ENCODE peak calls at places on chromosome X, in six cellular contexts. One of them, this sample, is unnamed.

GRCh38 chrX:120205816-120206753 is 44.5 kb upstream of the ZBTB33 start:
- DNase-seq in CD8-positive, alpha-beta memory T cell: no peak
- DNase-seq in T follicular helper cell: no peak
- DNase-seq in SIG-M5: no peak
- DNase-seq in GM06990: no peak
- DNase-seq in activated CD4-positive, alpha-beta memory T cell treated with anti-CD3 and anti-CD28 coated beads, Interleukin-2, amount 10 ng/mL, durations not matched to agents 7 days and 5 days: no peak
- DNase-seq in this sample: no peak

GRCh38 chrX:80648023-80648422 is 161.7 kb downstream of the BRWD3 start:
- DNase-seq in GM06990: no peak
- DNase-seq in SIG-M5: no peak
- DNase-seq in T follicular helper cell: no peak
- DNase-seq in activated CD4-positive, alpha-beta memory T cell treated with anti-CD3 and anti-CD28 coated beads, Interleukin-2, amount 10 ng/mL, durations not matched to agents 7 days and 5 days: no peak
- DNase-seq in CD8-positive, alpha-beta memory T cell: no peak
- DNase-seq in this sample: peak; percentile 22

GRCh38 chrX:40933132-40934078 is 151.8 kb upstream of the USP9X start:
- DNase-seq in GM06990: no peak
- DNase-seq in T follicular helper cell: no peak
- DNase-seq in activated CD4-positive, alpha-beta memory T cell treated with anti-CD3 and anti-CD28 coated beads, Interleukin-2, amount 10 ng/mL, durations not matched to agents 7 days and 5 days: no peak
- DNase-seq in CD8-positive, alpha-beta memory T cell: peak; percentile 9
- DNase-seq in SIG-M5: no peak
- DNase-seq in this sample: peak; percentile 36

GRCh38 chrX:56745019-56745418 is 16.0 kb downstream of the NBDY start:
- DNase-seq in CD8-positive, alpha-beta memory T cell: no peak
- DNase-seq in GM06990: no peak
- DNase-seq in T follicular helper cell: no peak
- DNase-seq in activated CD4-positive, alpha-beta memory T cell treated with anti-CD3 and anti-CD28 coated beads, Interleukin-2, amount 10 ng/mL, durations not matched to agents 7 days and 5 days: no peak
- DNase-seq in SIG-M5: no peak
- DNase-seq in this sample: peak; percentile 75

GRCh38 chrX:50638123-50638522 is 167.5 kb upstream of the DGKK start:
- DNase-seq in activated CD4-positive, alpha-beta memory T cell treated with anti-CD3 and anti-CD28 coated beads, Interleukin-2, amount 10 ng/mL, durations not matched to agents 7 days and 5 days: no peak
- DNase-seq in SIG-M5: no peak
- DNase-seq in T follicular helper cell: no peak
- DNase-seq in GM06990: no peak
- DNase-seq in CD8-positive, alpha-beta memory T cell: no peak
- DNase-seq in this sample: no peak

GRCh38 chrX:105745863-105746262 is 76.5 kb upstream of the NRK start:
- DNase-seq in SIG-M5: no peak
- DNase-seq in T follicular helper cell: no peak
- DNase-seq in GM06990: no peak
- DNase-seq in CD8-positive, alpha-beta memory T cell: no peak
- DNase-seq in activated CD4-positive, alpha-beta memory T cell treated with anti-CD3 and anti-CD28 coated beads, Interleukin-2, amount 10 ng/mL, durations not matched to agents 7 days and 5 days: no peak
- DNase-seq in this sample: no peak

GRCh38 chrX:100648601-100649417 is 4.8 kb downstream of the SRPX2 start:
- DNase-seq in activated CD4-positive, alpha-beta memory T cell treated with anti-CD3 and anti-CD28 coated beads, Interleukin-2, amount 10 ng/mL, durations not matched to agents 7 days and 5 days: no peak
- DNase-seq in T follicular helper cell: no peak
- DNase-seq in SIG-M5: no peak
- DNase-seq in GM06990: no peak
- DNase-seq in CD8-positive, alpha-beta memory T cell: no peak
- DNase-seq in this sample: no peak

GRCh38 chrX:103818844-103819243 is 13.2 kb downstream of the RAB9B start:
- DNase-seq in GM06990: no peak
- DNase-seq in SIG-M5: no peak
- DNase-seq in activated CD4-positive, alpha-beta memory T cell treated with anti-CD3 and anti-CD28 coated beads, Interleukin-2, amount 10 ng/mL, durations not matched to agents 7 days and 5 days: no peak
- DNase-seq in T follicular helper cell: no peak
- DNase-seq in CD8-positive, alpha-beta memory T cell: no peak
- DNase-seq in this sample: peak; percentile 5

GRCh38 chrX:44157858-44158257 is 184.7 kb upstream of the NDP start:
- DNase-seq in SIG-M5: no peak
- DNase-seq in CD8-positive, alpha-beta memory T cell: no peak
- DNase-seq in activated CD4-positive, alpha-beta memory T cell treated with anti-CD3 and anti-CD28 coated beads, Interleukin-2, amount 10 ng/mL, durations not matched to agents 7 days and 5 days: no peak
- DNase-seq in T follicular helper cell: no peak
- DNase-seq in GM06990: no peak
- DNase-seq in this sample: no peak

GRCh38 chrX:39814391-39814790 is 283.4 kb downstream of the BCOR start:
- DNase-seq in GM06990: no peak
- DNase-seq in SIG-M5: no peak
- DNase-seq in T follicular helper cell: peak; percentile 15
- DNase-seq in CD8-positive, alpha-beta memory T cell: peak; percentile 43
- DNase-seq in activated CD4-positive, alpha-beta memory T cell treated with anti-CD3 and anti-CD28 coated beads, Interleukin-2, amount 10 ng/mL, durations not matched to agents 7 days and 5 days: peak; percentile 54
- DNase-seq in this sample: no peak

GRCh38 chrX:39613997-39614679 is 483.6 kb downstream of the BCOR start:
- DNase-seq in GM06990: peak; percentile 38
- DNase-seq in T follicular helper cell: no peak
- DNase-seq in CD8-positive, alpha-beta memory T cell: no peak
- DNase-seq in activated CD4-positive, alpha-beta memory T cell treated with anti-CD3 and anti-CD28 coated beads, Interleukin-2, amount 10 ng/mL, durations not matched to agents 7 days and 5 days: peak; percentile 37
- DNase-seq in SIG-M5: no peak
- DNase-seq in this sample: no peak

GRCh38 chrX:155179343-155179997 is 36.8 kb upstream of the VBP1 start:
- DNase-seq in CD8-positive, alpha-beta memory T cell: no peak
- DNase-seq in activated CD4-positive, alpha-beta memory T cell treated with anti-CD3 and anti-CD28 coated beads, Interleukin-2, amount 10 ng/mL, durations not matched to agents 7 days and 5 days: no peak
- DNase-seq in GM06990: no peak
- DNase-seq in SIG-M5: no peak
- DNase-seq in T follicular helper cell: no peak
- DNase-seq in this sample: no peak

GRCh38 chrX:153736871-153737441 is 12.3 kb downstream of the ABCD1 start:
- DNase-seq in T follicular helper cell: no peak
- DNase-seq in SIG-M5: no peak
- DNase-seq in activated CD4-positive, alpha-beta memory T cell treated with anti-CD3 and anti-CD28 coated beads, Interleukin-2, amount 10 ng/mL, durations not matched to agents 7 days and 5 days: no peak
- DNase-seq in CD8-positive, alpha-beta memory T cell: no peak
- DNase-seq in GM06990: no peak
- DNase-seq in this sample: no peak

GRCh38 chrX:11887175-11887574 is 129.1 kb downstream of the MSL3 start:
- DNase-seq in activated CD4-positive, alpha-beta memory T cell treated with anti-CD3 and anti-CD28 coated beads, Interleukin-2, amount 10 ng/mL, durations not matched to agents 7 days and 5 days: no peak
- DNase-seq in SIG-M5: no peak
- DNase-seq in GM06990: no peak
- DNase-seq in T follicular helper cell: no peak
- DNase-seq in CD8-positive, alpha-beta memory T cell: no peak
- DNase-seq in this sample: no peak

GRCh38 chrX:70504772-70505450 is 60.3 kb downstream of the DLG3 start:
- DNase-seq in activated CD4-positive, alpha-beta memory T cell treated with anti-CD3 and anti-CD28 coated beads, Interleukin-2, amount 10 ng/mL, durations not matched to agents 7 days and 5 days: peak; percentile 52
- DNase-seq in CD8-positive, alpha-beta memory T cell: no peak
- DNase-seq in T follicular helper cell: no peak
- DNase-seq in SIG-M5: no peak
- DNase-seq in GM06990: no peak
- DNase-seq in this sample: no peak

GRCh38 chrX:70089575-70090297 is 27.5 kb downstream of the OTUD6A start:
- DNase-seq in GM06990: no peak
- DNase-seq in T follicular helper cell: no peak
- DNase-seq in activated CD4-positive, alpha-beta memory T cell treated with anti-CD3 and anti-CD28 coated beads, Interleukin-2, amount 10 ng/mL, durations not matched to agents 7 days and 5 days: no peak
- DNase-seq in CD8-positive, alpha-beta memory T cell: no peak
- DNase-seq in SIG-M5: no peak
- DNase-seq in this sample: no peak

GRCh38 chrX:12080265-12080664 is 58.0 kb upstream of the FRMPD4 start:
- DNase-seq in activated CD4-positive, alpha-beta memory T cell treated with anti-CD3 and anti-CD28 coated beads, Interleukin-2, amount 10 ng/mL, durations not matched to agents 7 days and 5 days: no peak
- DNase-seq in SIG-M5: no peak
- DNase-seq in T follicular helper cell: no peak
- DNase-seq in GM06990: no peak
- DNase-seq in CD8-positive, alpha-beta memory T cell: no peak
- DNase-seq in this sample: peak; percentile 6

GRCh38 chrX:143663755-143664154 is 27.9 kb upstream of the SLITRK4 start:
- DNase-seq in GM06990: no peak
- DNase-seq in SIG-M5: no peak
- DNase-seq in T follicular helper cell: no peak
- DNase-seq in activated CD4-positive, alpha-beta memory T cell treated with anti-CD3 and anti-CD28 coated beads, Interleukin-2, amount 10 ng/mL, durations not matched to agents 7 days and 5 days: no peak
- DNase-seq in CD8-positive, alpha-beta memory T cell: no peak
- DNase-seq in this sample: no peak

GRCh38 chrX:45903781-45904201 is 641.4 kb downstream of the ZNF674 start:
- DNase-seq in T follicular helper cell: no peak
- DNase-seq in SIG-M5: no peak
- DNase-seq in CD8-positive, alpha-beta memory T cell: no peak
- DNase-seq in GM06990: no peak
- DNase-seq in activated CD4-positive, alpha-beta memory T cell treated with anti-CD3 and anti-CD28 coated beads, Interleukin-2, amount 10 ng/mL, durations not matched to agents 7 days and 5 days: no peak
- DNase-seq in this sample: no peak

GRCh38 chrX:33194289-33194688 is 17.1 kb downstream of the DMD start:
- DNase-seq in activated CD4-positive, alpha-beta memory T cell treated with anti-CD3 and anti-CD28 coated beads, Interleukin-2, amount 10 ng/mL, durations not matched to agents 7 days and 5 days: no peak
- DNase-seq in T follicular helper cell: no peak
- DNase-seq in SIG-M5: no peak
- DNase-seq in GM06990: no peak
- DNase-seq in CD8-positive, alpha-beta memory T cell: no peak
- DNase-seq in this sample: no peak

GRCh38 chrX:108186811-108187210 is 95.2 kb downstream of the ATG4A start:
- DNase-seq in T follicular helper cell: no peak
- DNase-seq in CD8-positive, alpha-beta memory T cell: no peak
- DNase-seq in SIG-M5: no peak
- DNase-seq in activated CD4-positive, alpha-beta memory T cell treated with anti-CD3 and anti-CD28 coated beads, Interleukin-2, amount 10 ng/mL, durations not matched to agents 7 days and 5 days: no peak
- DNase-seq in GM06990: no peak
- DNase-seq in this sample: peak; percentile 48